ENCODE peak calls at places on chromosomes 12 and 14, in five cellular contexts. I is tibial artery, H is PC-3, G is esophagus squamous epithelium, V is OCI-LY7. S is an unnamed sample.

GRCh38 chr12:31647106-31647505 is 12.4 kb upstream of the ETFBKMT start:
- DNase-seq in I (no peak), H (peak; percentile 84), G (no peak), V (no peak), S (no peak)

GRCh38 chr12:32159925-32160324 is 53.3 kb downstream of the BICD1 start:
- DNase-seq in I (no peak), H (no peak), G (no peak), V (no peak), S (no peak)

GRCh38 chr12:106690569-106690968 is 83.9 kb upstream of the RIC8B start:
- DNase-seq in I (no peak), H (no peak), G (no peak), V (no peak), S (no peak)

GRCh38 chr12:108911915-108912314 is 32.0 kb downstream of the DAO start:
- DNase-seq in I (no peak), H (peak; percentile 88), G (no peak), V (no peak), S (no peak)

GRCh38 chr12:97716356-97716755 is 253.8 kb downstream of the RMST start:
- DNase-seq in I (no peak), H (peak; percentile 41), G (no peak), V (peak; percentile 8), S (no peak)

GRCh38 chr12:56713345-56713744 is 11.8 kb downstream of the NACA start:
- DNase-seq in I (no peak), H (no peak), G (no peak), V (no peak), S (no peak)

GRCh38 chr14:101825797-101826196 is 64.3 kb downstream of the PPP2R5C start:
- DNase-seq in I (no peak), H (no peak), G (no peak), V (no peak), S (no peak)

GRCh38 chr12:108218911-108219310 is 89.8 kb downstream of the WSCD2 start:
- DNase-seq in I (no peak), H (no peak), G (no peak), V (no peak), S (no peak)

GRCh38 chr14:23104591-23105347 is at the start of gene CIROP:
- DNase-seq in I (no peak), H (no peak), G (no peak), V (no peak), S (peak; percentile 30)

GRCh38 chr12:99984271-99985128 is at the start of gene ANKS1B:
- DNase-seq in I (peak; percentile 38), H (peak; percentile 49), G (no peak), V (no peak), S (peak; percentile 82)

GRCh38 chr14:105292810-105293711 is 7.7 kb downstream of the BRF1 start:
- DNase-seq in I (no peak), H (no peak), G (no peak), V (no peak), S (no peak)

GRCh38 chr12:116376354-116377193 is 99.1 kb upstream of the MED13L start:
- DNase-seq in I (no peak), H (peak; percentile 96), G (no peak), V (no peak), S (peak; percentile 75)

GRCh38 chr14:75711134-75711795 is 50.2 kb downstream of the TTLL5 start:
- DNase-seq in I (no peak), H (peak; percentile 74), G (no peak), V (peak; percentile 32), S (no peak)

GRCh38 chr12:107778383-107779015 is 4.0 kb downstream of the ASCL4 start:
- DNase-seq in I (no peak), H (no peak), G (no peak), V (no peak), S (no peak)

GRCh38 chr14:104431351-104431928 is 148.1 kb upstream of the C14orf180 start:
- DNase-seq in I (no peak), H (no peak), G (no peak), V (no peak), S (no peak)

GRCh38 chr12:54765652-54766051 is 88.7 kb upstream of the MUCL1 start:
- DNase-seq in I (no peak), H (no peak), G (no peak), V (no peak), S (no peak)

GRCh38 chr12:131187602-131188001 is 233.9 kb downstream of the ADGRD1 start:
- DNase-seq in I (no peak), H (no peak), G (no peak), V (no peak), S (no peak)

DNA sequence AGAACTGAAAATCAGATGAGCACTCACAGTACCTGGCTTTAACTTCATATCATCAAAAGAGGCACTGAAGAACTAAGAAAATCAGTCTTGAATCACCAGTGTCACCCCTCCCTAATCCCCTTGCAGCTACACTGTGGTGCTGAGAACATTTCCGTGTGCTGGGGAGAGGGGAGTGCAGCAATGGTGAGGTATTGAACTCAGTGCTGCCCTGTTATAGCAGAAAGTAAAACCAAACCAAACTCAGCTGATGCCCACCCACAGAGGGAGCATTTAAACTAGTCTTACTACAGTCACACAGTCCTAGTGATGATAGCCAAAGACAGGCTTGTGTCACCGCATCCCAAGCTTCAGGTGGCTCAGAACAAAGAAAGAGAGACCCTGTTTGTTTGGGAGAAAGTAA is 122.1 kb downstream of the CPNE8 start:
- DNase-seq in I (no peak), H (no peak), G (no peak), V (no peak), S (no peak)
- H3K4me1 ChIP-seq in I (no peaks in the 10 kb centered on the region), H (no peaks in the 10 kb centered on the region), G (no peaks in the 10 kb centered on the region), V (no peaks in the 10 kb centered on the region), S (no peaks in the 10 kb centered on the region)

DNA sequence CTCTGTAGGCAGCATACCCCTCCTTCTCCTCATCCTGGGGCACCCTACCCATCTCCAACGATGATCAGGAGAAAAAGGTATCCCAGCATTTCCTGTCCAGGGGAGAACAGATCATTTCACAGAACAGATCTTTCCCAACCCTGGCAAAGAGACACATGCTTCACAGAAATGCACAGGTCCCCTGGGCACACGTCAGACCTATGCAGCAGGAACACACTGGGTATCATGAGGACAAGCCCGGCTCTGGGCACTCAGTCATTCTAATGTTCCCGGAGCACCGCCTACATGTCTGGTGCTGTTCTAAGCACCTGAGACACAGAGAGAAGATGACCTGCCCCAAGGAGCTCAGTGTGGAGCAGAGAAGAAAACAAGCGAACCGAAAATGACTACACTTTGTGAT is 56.2 kb downstream of the ACTN1 start:
- DNase-seq in I (peak; percentile 43), H (no peak), G (no peak), V (no peak), S (peak; percentile 81)
- H3K4me1 ChIP-seq in I (peaks cover 90% of the 10 kb centered on the region), H (no peaks in the 10 kb centered on the region), G (peaks cover 51% of the 10 kb centered on the region), V (no peaks in the 10 kb centered on the region), S (peaks cover 18% of the 10 kb centered on the region)

GRCh38 chr14:79331820-79332219 is 879.5 kb downstream of the DIO2 start:
- DNase-seq in I (no peak), H (no peak), G (no peak), V (no peak), S (no peak)
- H3K4me1 ChIP-seq in I (no peaks in the 10 kb centered on the region), H (no peaks in the 10 kb centered on the region), G (no peaks in the 10 kb centered on the region), V (no peaks in the 10 kb centered on the region), S (no peaks in the 10 kb centered on the region)

GRCh38 chr14:22011243-22011642 is 337.6 kb upstream of the OR4E1 start:
- DNase-seq in I (no peak), H (no peak), G (no peak), V (no peak), S (no peak)

GRCh38 chr14:22010532-22011242 is 337.1 kb upstream of the OR4E1 start:
- DNase-seq in I (no peak), H (no peak), G (no peak), V (no peak), S (no peak)

GRCh38 chr14:22007278-22008097 is 333.9 kb upstream of the OR4E1 start:
- DNase-seq in I (no peak), H (no peak), G (no peak), V (no peak), S (no peak)

GRCh38 chr14:22008766-22009165 is 335.1 kb upstream of the OR4E1 start:
- DNase-seq in I (no peak), H (no peak), G (no peak), V (no peak), S (no peak)

DNA sequence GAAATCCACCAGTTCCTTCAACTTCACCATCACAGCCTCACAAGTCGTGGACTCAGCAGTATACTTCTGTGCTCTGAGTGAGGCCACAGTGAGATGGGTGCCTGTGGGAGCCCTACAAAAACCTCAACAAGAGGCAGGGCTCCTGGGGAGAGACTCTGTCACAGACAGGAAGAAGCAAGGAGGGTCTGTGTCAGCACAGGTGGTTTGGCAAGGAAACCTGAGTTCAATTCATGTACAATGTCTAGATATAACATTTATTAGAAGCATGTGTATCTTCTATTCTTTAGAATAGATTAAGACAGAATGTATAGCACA is 334.4 kb upstream of the OR4E1 start:
- DNase-seq in I (no peak), H (no peak), G (no peak), V (no peak), S (no peak)
- H3K4me1 ChIP-seq in I (no peaks in the 10 kb centered on the region), H (no peaks in the 10 kb centered on the region), G (no peaks in the 10 kb centered on the region), V (no peaks in the 10 kb centered on the region), S (no peaks in the 10 kb centered on the region)

DNA sequence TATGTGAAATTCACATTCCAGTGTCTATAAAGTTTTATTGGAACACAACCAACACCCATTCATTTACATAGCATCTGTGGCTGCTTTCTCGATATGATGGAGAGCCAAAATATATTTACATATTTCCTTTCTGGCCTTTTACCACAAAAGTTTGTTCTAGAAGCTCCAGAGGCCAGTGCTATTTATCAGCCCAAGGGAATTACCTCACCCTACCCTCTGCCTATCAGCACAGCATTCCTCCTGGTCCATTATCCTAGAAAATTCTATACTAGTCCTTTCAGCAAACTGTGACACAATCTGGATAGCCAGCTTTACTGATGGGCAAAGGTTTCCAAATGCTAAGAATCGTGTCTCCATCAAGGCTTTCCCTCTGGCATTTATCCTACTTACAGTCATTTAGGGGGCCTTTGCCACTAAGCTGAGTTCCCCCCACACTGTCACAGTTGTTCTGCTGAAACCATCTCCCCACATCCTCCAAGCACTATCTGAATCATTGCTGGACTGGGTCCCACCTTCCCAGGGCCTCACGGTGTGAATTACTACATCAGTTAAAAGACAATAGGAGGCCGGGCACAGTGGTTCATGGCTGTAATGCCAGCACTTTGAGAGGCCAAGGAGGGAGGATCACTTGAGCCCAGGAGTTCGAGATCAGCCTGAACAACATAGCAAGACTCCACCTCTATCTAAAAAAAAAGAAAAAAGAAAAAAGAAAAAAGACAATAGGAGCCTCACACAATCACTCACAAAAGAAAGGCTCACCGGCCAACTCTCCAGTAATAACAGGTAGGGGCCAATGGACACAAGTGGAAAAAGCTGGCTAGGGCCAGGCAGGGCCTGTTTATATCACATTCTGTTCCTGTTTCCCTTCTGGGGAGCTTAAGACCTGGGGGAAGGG is 12.1 kb downstream of the SYNE3 start:
- DNase-seq in I (peak; percentile 49), H (no peak), G (no peak), V (no peak), S (no peak)
- H3K4me1 ChIP-seq in I (peaks cover 46% of the 10 kb centered on the region), H (peaks cover 34% of the 10 kb centered on the region), G (peaks cover 91% of the 10 kb centered on the region), V (peaks cover 22% of the 10 kb centered on the region), S (peaks cover 15% of the 10 kb centered on the region)

DNA sequence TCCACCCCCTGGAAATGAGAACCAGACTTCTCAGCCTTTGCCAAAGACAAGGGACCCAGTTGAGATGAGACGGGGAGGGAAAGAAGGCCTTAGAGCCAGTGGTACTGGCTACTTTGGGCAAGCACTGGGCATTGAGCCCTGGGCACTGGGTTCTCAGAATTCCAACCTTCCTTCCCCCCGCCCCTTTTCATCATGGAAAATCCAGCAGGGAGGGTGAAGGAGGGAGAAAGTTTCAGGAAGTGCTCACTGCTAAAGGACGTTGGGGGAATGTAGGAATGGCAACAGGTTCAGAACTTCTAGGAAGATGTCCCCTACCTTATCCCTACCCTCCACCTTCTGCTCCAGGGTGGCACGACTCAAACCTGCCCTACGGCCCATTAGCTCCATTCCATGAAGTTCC is 4.2 kb upstream of the TNS2 start:
- DNase-seq in I (peak; percentile 88), H (no peak), G (no peak), V (no peak), S (peak; percentile 94)
- H3K4me1 ChIP-seq in I (peaks cover 66% of the 10 kb centered on the region), H (peaks cover 42% of the 10 kb centered on the region), G (peaks cover 77% of the 10 kb centered on the region), V (peaks cover 19% of the 10 kb centered on the region), S (peaks cover 35% of the 10 kb centered on the region)